ENCODE peak calls at places on chromosome 12, in seven cellular contexts. F is ELR; E is NCI-H1092; V is activated CD8-positive, alpha-beta memory T cell treated with anti-CD3 and anti-CD28 coated beads, Interleukin-2, amount 50 U/mL, for 48 hours; O is T-helper 2 cell; N is hepatic stellate cell; P is keratinocyte. D is an unnamed sample.

GRCh38 chr12:57224278-57224972 is 5.1 kb upstream of the SHMT2 start:
- DNase-seq in F (no peak), E (no peak), V (no peak), O (no peak), N (no peak), P (no peak), D (no peak)

GRCh38 chr12:88782357-88782756 is 202.1 kb upstream of the KITLG start:
- DNase-seq in F (no peak), E (no peak), V (no peak), O (no peak), N (no peak), P (no peak), D (no peak)

GRCh38 chr12:44771485-44771884 is 104.6 kb downstream of the NELL2 start:
- DNase-seq in F (no peak), E (no peak), V (no peak), O (no peak), N (no peak), P (no peak), D (peak; percentile 34)

GRCh38 chr12:80040075-80040738 is 59.1 kb upstream of the OTOGL start:
- DNase-seq in F (peak; percentile 72), E (no peak), V (no peak), O (no peak), N (no peak), P (no peak), D (no peak)

GRCh38 chr12:20963762-20964161 is 153.3 kb downstream of the SLCO1B3 start:
- DNase-seq in F (no peak), E (no peak), V (no peak), O (no peak), N (no peak), P (no peak), D (no peak)

GRCh38 chr12:120136093-120136770 is 19.7 kb upstream of the RAB35 start:
- DNase-seq in F (no peak), E (no peak), V (no peak), O (no peak), N (no peak), P (no peak), D (no peak)

GRCh38 chr12:62210422-62210821 is 49.8 kb upstream of the USP15 start:
- DNase-seq in F (peak; percentile 60), E (no peak), V (no peak), O (no peak), N (peak; percentile 10), P (no peak), D (peak; percentile 18)

GRCh38 chr12:84973026-84973425 is 60.4 kb upstream of the SLC6A15 start:
- DNase-seq in F (no peak), E (no peak), V (no peak), O (no peak), N (no peak), P (no peak), D (no peak)

GRCh38 chr12:53320352-53321195 is 836 bp downstream of the AAAS start:
- DNase-seq in F (peak; percentile 50), E (no peak), V (no peak), O (no peak), N (peak; percentile 30), P (no peak), D (no peak)

GRCh38 chr12:89662623-89663022 is 46.0 kb downstream of the ATP2B1 start:
- DNase-seq in F (no peak), E (no peak), V (no peak), O (no peak), N (no peak), P (no peak), D (no peak)

GRCh38 chr12:113278141-113278540 is 56.8 kb downstream of the SLC8B1 start:
- DNase-seq in F (no peak), E (no peak), V (no peak), O (no peak), N (no peak), P (no peak), D (no peak)

GRCh38 chr12:24631691-24632090 is 317.2 kb downstream of the BCAT1 start:
- DNase-seq in F (no peak), E (no peak), V (no peak), O (no peak), N (no peak), P (no peak), D (no peak)

GRCh38 chr12:128790221-128790620 is 33.5 kb downstream of the SLC15A4 start:
- DNase-seq in F (no peak), E (no peak), V (no peak), O (no peak), N (no peak), P (no peak), D (no peak)

GRCh38 chr12:79927772-79928474 is 7.0 kb downstream of the PPP1R12A start:
- DNase-seq in F (peak; percentile 12), E (no peak), V (no peak), O (peak; percentile 60), N (no peak), P (no peak), D (no peak)

GRCh38 chr12:127401536-127401935 is 865.4 kb upstream of the TMEM132C start:
- DNase-seq in F (peak; percentile 9), E (no peak), V (no peak), O (no peak), N (no peak), P (no peak), D (no peak)

GRCh38 chr12:94849411-94849976 is 154.0 kb downstream of the NDUFA12 start:
- DNase-seq in F (no peak), E (no peak), V (no peak), O (no peak), N (no peak), P (no peak), D (no peak)

GRCh38 chr12:46725332-46725731 is 100.5 kb downstream of the SLC38A4 start:
- DNase-seq in F (no peak), E (no peak), V (no peak), O (no peak), N (no peak), P (no peak), D (no peak)

GRCh38 chr12:9041321-9041720 is 52.0 kb downstream of the KLRG1 start:
- DNase-seq in F (no peak), E (no peak), V (no peak), O (no peak), N (peak; percentile 48), P (no peak), D (no peak)

GRCh38 chr12:104121001-104121400 is 17.0 kb downstream of the NFYB start:
- DNase-seq in F (peak; percentile 91), E (no peak), V (no peak), O (no peak), N (peak; percentile 47), P (no peak), D (peak; percentile 14)

GRCh38 chr12:124663206-124663605 is 95.8 kb upstream of the NCOR2 start:
- DNase-seq in F (no peak), E (no peak), V (no peak), O (no peak), N (no peak), P (no peak), D (no peak)

GRCh38 chr12:104632724-104633181 is 176.0 kb downstream of the CHST11 start:
- DNase-seq in F (no peak), E (no peak), V (no peak), O (no peak), N (peak; percentile 52), P (no peak), D (no peak)

GRCh38 chr12:111170559-111170958 is 198.3 kb downstream of the PHETA1 start:
- DNase-seq in F (no peak), E (no peak), V (no peak), O (no peak), N (no peak), P (no peak), D (no peak)

GRCh38 chr12:50187084-50187900 is 20.1 kb upstream of the CERS5 start:
- DNase-seq in F (peak; percentile 88), E (no peak), V (peak; percentile 66), O (no peak), N (peak; percentile 52), P (no peak), D (peak; percentile 37)

GRCh38 chr12:70366581-70367267 is 634 bp downstream of the KCNMB4 start:
- DNase-seq in F (peak; percentile 46), E (no peak), V (peak; percentile 75), O (peak; percentile 41), N (peak; percentile 26), P (no peak), D (peak; percentile 43)

GRCh38 chr12:106049105-106049504 is 89.6 kb downstream of the NUAK1 start:
- DNase-seq in F (no peak), E (no peak), V (no peak), O (no peak), N (no peak), P (no peak), D (no peak)

GRCh38 chr12:92144045-92144630 is 1.5 kb downstream of the BTG1 start:
- DNase-seq in F (peak; percentile 97), E (peak; percentile 38), V (peak; percentile 70), O (peak; percentile 59), N (peak; percentile 78), P (peak; percentile 76), D (peak; percentile 80)

GRCh38 chr12:48946943-48947342 is 10.3 kb downstream of the ARF3 start:
- DNase-seq in F (no peak), E (no peak), V (no peak), O (no peak), N (no peak), P (no peak), D (no peak)

GRCh38 chr12:31521972-31522371 is 69.0 kb downstream of the DENND5B start:
- DNase-seq in F (no peak), E (no peak), V (no peak), O (no peak), N (no peak), P (no peak), D (no peak)

GRCh38 chr12:19771858-19772257 is 332.6 kb downstream of the AEBP2 start:
- DNase-seq in F (peak; percentile 31), E (no peak), V (no peak), O (no peak), N (peak; percentile 79), P (no peak), D (no peak)